ENCODE peak calls at places on chromosomes 6 and 20, in six cellular contexts. Q is RWPE1, A is neural progenitor cell, M is neuronal stem cell, G is psoas muscle, Z is HS-27A. L is an unnamed sample.

GRCh38 chr6:136792066-136792944 is at the start of gene MAP3K5:
- DNase-seq in Z (peak), A (peak), M (peak), Q (peak), G (peak), L (no peak)

GRCh38 chr6:69732640-69733039 is 64.2 kb downstream of the LMBRD1 start:
- DNase-seq in Z (no peak), Q (peak), M (no peak), A (no peak), G (no peak), L (no peak)

GRCh38 chr20:64192406-64192805 is 28.2 kb downstream of the MYT1 start:
- DNase-seq in A (peak), M (peak), Z (no peak), G (no peak), Q (no peak), L (no peak)

GRCh38 chr20:835220-836045 is 1.9 kb downstream of the FAM110A start:
- DNase-seq in A (no peak), Z (no peak), M (no peak), Q (no peak), G (peak), L (no peak)

GRCh38 chr6:23633986-23634385 is 492.0 kb upstream of the NRSN1 start:
- DNase-seq in M (no peak), G (no peak), Q (no peak), Z (no peak), A (peak), L (no peak)

GRCh38 chr20:31705598-31706597 is 16.8 kb downstream of the BCL2L1 start:
- DNase-seq in A (no peak), G (no peak), Z (no peak), M (no peak), Q (no peak), L (no peak)

GRCh38 chr6:118485601-118486550 is 62.2 kb upstream of the PLN start:
- DNase-seq in A (no peak), Q (no peak), M (no peak), Z (no peak), G (no peak), L (no peak)

GRCh38 chr20:50056951-50057403 is 56.0 kb downstream of the UBE2V1 start:
- DNase-seq in M (no peak), Z (no peak), G (no peak), Q (no peak), A (no peak), L (no peak)

GRCh38 chr6:105753184-105754097 is 332.7 kb upstream of the PRDM1 start:
- DNase-seq in M (no peak), G (no peak), A (peak), Z (no peak), Q (peak), L (no peak)

GRCh38 chr20:922781-923180 is 6.6 kb upstream of the ANGPT4 start:
- DNase-seq in M (no peak), A (no peak), G (no peak), Z (no peak), Q (no peak), L (no peak)

GRCh38 chr6:110422444-110422822 is 7.1 kb upstream of the DDO start:
- DNase-seq in M (no peak), Q (no peak), G (no peak), A (no peak), Z (no peak), L (no peak)

GRCh38 chr6:24768361-24768760 is 6.4 kb upstream of the GMNN start:
- DNase-seq in A (no peak), M (no peak), Z (no peak), G (no peak), Q (no peak), L (no peak)

GRCh38 chr6:137266032-137266586 is 46.9 kb upstream of the IFNGR1 start:
- DNase-seq in Z (no peak), A (no peak), Q (no peak), M (no peak), G (no peak), L (no peak)

GRCh38 chr6:6968731-6969552 is 138.8 kb upstream of the RREB1 start:
- DNase-seq in M (no peak), A (no peak), Z (no peak), Q (no peak), G (no peak), L (no peak)

GRCh38 chr6:31582230-31582601 is at the start of gene LTB:
- DNase-seq in G (no peak), A (no peak), Z (no peak), M (no peak), Q (no peak), L (no peak)

GRCh38 chr6:99818161-99818560 is 175.9 kb downstream of the MCHR2 start:
- DNase-seq in G (no peak), Z (no peak), M (no peak), Q (no peak), A (no peak), L (no peak)

GRCh38 chr6:168908887-168909286 is 344.8 kb downstream of the THBS2 start:
- DNase-seq in Z (peak), M (no peak), Q (no peak), G (no peak), A (no peak), L (no peak)

GRCh38 chr20:49166534-49167449 is 21.3 kb downstream of the STAU1 start:
- DNase-seq in A (no peak), Q (no peak), G (no peak), M (no peak), Z (no peak), L (no peak)

GRCh38 chr6:8080338-8081151 is 16.4 kb upstream of the BLOC1S5 start:
- DNase-seq in Q (peak), A (no peak), M (no peak), G (no peak), Z (no peak), L (no peak)

GRCh38 chr6:33314515-33314942 is 651 bp upstream of the TAPBP start:
- DNase-seq in A (peak), Z (no peak), Q (peak), G (peak), M (no peak), L (no peak)

GRCh38 chr6:1076531-1077453 is 235.1 kb upstream of the FOXQ1 start:
- DNase-seq in Z (no peak), Q (no peak), A (no peak), G (no peak), M (no peak), L (no peak)

GRCh38 chr20:19260412-19261090 is 48.1 kb downstream of the SLC24A3 start:
- DNase-seq in G (no peak), A (no peak), M (no peak), Z (no peak), Q (peak), L (no peak)

GRCh38 chr6:145743325-145743724 is 8.0 kb upstream of the EPM2A start:
- DNase-seq in Z (no peak), G (no peak), Q (no peak), M (no peak), A (no peak), L (no peak)

GRCh38 chr20:17808357-17808756 is 108.6 kb downstream of the BANF2 start:
- DNase-seq in Q (no peak), A (no peak), G (peak), M (no peak), Z (no peak), L (no peak)

GRCh38 chr6:163387317-163387716 is 27.2 kb upstream of the QKI start:
- DNase-seq in A (no peak), Z (no peak), Q (peak), G (no peak), M (no peak), L (peak)

GRCh38 chr20:59771506-59772372 is 161.7 kb downstream of the SYCP2 start:
- DNase-seq in A (no peak), Q (no peak), M (no peak), G (no peak), Z (no peak), L (no peak)

GRCh38 chr20:44204156-44204831 is 6.3 kb downstream of the OSER1 start:
- DNase-seq in A (no peak), M (no peak), Q (peak), G (no peak), Z (peak), L (peak)

GRCh38 chr6:38150681-38151296 is 331.3 kb downstream of the ZFAND3 start:
- DNase-seq in Z (no peak), Q (no peak), M (no peak), G (no peak), A (no peak), L (no peak)

GRCh38 chr6:157017861-157018260 is 240.7 kb downstream of the ARID1B start:
- DNase-seq in Z (no peak), M (no peak), Q (no peak), A (no peak), G (no peak), L (no peak)

GRCh38 chr6:106360989-106361430 is 493 bp downstream of the CRYBG1 start:
- DNase-seq in Z (no peak), Q (peak), A (peak), M (peak), G (peak), L (no peak)

GRCh38 chr20:59636791-59637370 is 32.5 kb downstream of the PHACTR3 start:
- DNase-seq in G (no peak), A (no peak), Q (no peak), Z (no peak), M (no peak), L (no peak)

GRCh38 chr6:139472341-139473038 is 98.0 kb upstream of the CITED2 start:
- DNase-seq in G (no peak), M (no peak), A (no peak), Z (no peak), Q (no peak), L (no peak)

GRCh38 chr20:5991623-5992441 is 41.4 kb downstream of the MCM8 start:
- DNase-seq in G (no peak), M (no peak), A (no peak), Q (no peak), Z (no peak), L (no peak)